ENCODE peak calls at places on chromosomes 13 and 19, in five cellular contexts. One of them, this sample, is unnamed.

GRCh38 chr19:50460161-50460765 is 16.0 kb upstream of the EMC10 start:
- DNase-seq in IMR-90: peak
- DNase-seq in B cell: peak
- DNase-seq in stomach: no peak
- DNase-seq in omental fat pad: no peak
- DNase-seq in this sample: peak

GRCh38 chr13:22047082-22047784 is 376.4 kb downstream of the FGF9 start:
- DNase-seq in omental fat pad: no peak
- DNase-seq in IMR-90: peak
- DNase-seq in B cell: no peak
- DNase-seq in stomach: no peak
- DNase-seq in this sample: peak

GRCh38 chr13:27007166-27007565 is 164.4 kb downstream of the USP12 start:
- DNase-seq in IMR-90: no peak
- DNase-seq in omental fat pad: no peak
- DNase-seq in B cell: no peak
- DNase-seq in stomach: no peak
- DNase-seq in this sample: no peak

GRCh38 chr13:25963681-25964080 is 88.1 kb downstream of the SHISA2 start:
- DNase-seq in IMR-90: no peak
- DNase-seq in B cell: no peak
- DNase-seq in stomach: no peak
- DNase-seq in omental fat pad: no peak
- DNase-seq in this sample: no peak

GRCh38 chr13:27264181-27264580 is 6.4 kb upstream of the RASL11A start:
- DNase-seq in B cell: no peak
- DNase-seq in stomach: no peak
- DNase-seq in IMR-90: peak
- DNase-seq in omental fat pad: no peak
- DNase-seq in this sample: peak

GRCh38 chr13:27601208-27601607 is 19.1 kb downstream of the LNX2 start:
- DNase-seq in omental fat pad: no peak
- DNase-seq in stomach: no peak
- DNase-seq in B cell: no peak
- DNase-seq in IMR-90: no peak
- DNase-seq in this sample: no peak

GRCh38 chr19:19134687-19135158 is 3.6 kb downstream of the TMEM161A start:
- DNase-seq in omental fat pad: no peak
- DNase-seq in stomach: peak
- DNase-seq in B cell: no peak
- DNase-seq in IMR-90: no peak
- DNase-seq in this sample: no peak

GRCh38 chr13:28329395-28330158 is 165.4 kb downstream of the FLT1 start:
- DNase-seq in IMR-90: peak
- DNase-seq in B cell: no peak
- DNase-seq in stomach: no peak
- DNase-seq in omental fat pad: no peak
- DNase-seq in this sample: peak

GRCh38 chr13:106594986-106595385 is 27.0 kb upstream of the ARGLU1 start:
- DNase-seq in stomach: no peak
- DNase-seq in B cell: no peak
- DNase-seq in omental fat pad: no peak
- DNase-seq in IMR-90: no peak
- DNase-seq in this sample: no peak

GRCh38 chr13:106597759-106598395 is 29.9 kb upstream of the ARGLU1 start:
- DNase-seq in B cell: no peak
- DNase-seq in omental fat pad: no peak
- DNase-seq in IMR-90: no peak
- DNase-seq in stomach: no peak
- DNase-seq in this sample: no peak

GRCh38 chr13:106595623-106596022 is 27.7 kb upstream of the ARGLU1 start:
- DNase-seq in stomach: no peak
- DNase-seq in omental fat pad: no peak
- DNase-seq in B cell: no peak
- DNase-seq in IMR-90: no peak
- DNase-seq in this sample: no peak

GRCh38 chr13:106597190-106597589 is 29.3 kb upstream of the ARGLU1 start:
- DNase-seq in stomach: no peak
- DNase-seq in B cell: no peak
- DNase-seq in IMR-90: no peak
- DNase-seq in omental fat pad: no peak
- DNase-seq in this sample: peak

GRCh38 chr13:106596287-106596937 is 28.5 kb upstream of the ARGLU1 start:
- DNase-seq in omental fat pad: no peak
- DNase-seq in IMR-90: no peak
- DNase-seq in B cell: no peak
- DNase-seq in stomach: peak
- DNase-seq in this sample: no peak
- TF ChIP-seq CTCF in omental fat pad: no peak
- TF ChIP-seq CTCF in IMR-90: no peak
- TF ChIP-seq CTCF in B cell: no peak
- TF ChIP-seq CTCF in stomach: no peak
- TF ChIP-seq CTCF in this sample: no peak

GRCh38 chr19:33132425-33132824 is 511 bp downstream of the WDR88 start:
- DNase-seq in IMR-90: no peak
- DNase-seq in omental fat pad: no peak
- DNase-seq in stomach: no peak
- DNase-seq in B cell: no peak
- DNase-seq in this sample: no peak
- TF ChIP-seq CTCF in IMR-90: peak
- TF ChIP-seq CTCF in omental fat pad: no peak
- TF ChIP-seq CTCF in stomach: no peak
- TF ChIP-seq CTCF in B cell: no peak
- TF ChIP-seq CTCF in this sample: peak

GRCh38 chr19:46574533-46574932 is 26.6 kb upstream of the CALM3 start:
- DNase-seq in stomach: no peak
- DNase-seq in B cell: no peak
- DNase-seq in IMR-90: no peak
- DNase-seq in omental fat pad: no peak
- DNase-seq in this sample: peak

GRCh38 chr19:46578450-46578849 is 22.7 kb upstream of the CALM3 start:
- DNase-seq in IMR-90: no peak
- DNase-seq in B cell: no peak
- DNase-seq in stomach: no peak
- DNase-seq in omental fat pad: no peak
- DNase-seq in this sample: no peak

GRCh38 chr19:46580247-46580646 is 20.9 kb upstream of the CALM3 start:
- DNase-seq in omental fat pad: no peak
- DNase-seq in IMR-90: no peak
- DNase-seq in stomach: no peak
- DNase-seq in B cell: no peak
- DNase-seq in this sample: no peak

GRCh38 chr19:46573679-46574522 is 27.2 kb upstream of the CALM3 start:
- DNase-seq in omental fat pad: no peak
- DNase-seq in stomach: no peak
- DNase-seq in B cell: no peak
- DNase-seq in IMR-90: no peak
- DNase-seq in this sample: no peak

GRCh38 chr19:46579286-46579944 is 21.7 kb upstream of the CALM3 start:
- DNase-seq in B cell: no peak
- DNase-seq in stomach: no peak
- DNase-seq in omental fat pad: no peak
- DNase-seq in IMR-90: no peak
- DNase-seq in this sample: no peak
- TF ChIP-seq CTCF in B cell: peak
- TF ChIP-seq CTCF in stomach: no peak
- TF ChIP-seq CTCF in omental fat pad: no peak
- TF ChIP-seq CTCF in IMR-90: peak
- TF ChIP-seq CTCF in this sample: peak

GRCh38 chr13:43787998-43788397 is 1.2 kb upstream of the ENOX1 start:
- DNase-seq in IMR-90: peak
- DNase-seq in omental fat pad: no peak
- DNase-seq in stomach: no peak
- DNase-seq in B cell: no peak
- DNase-seq in this sample: peak
- TF ChIP-seq CTCF in IMR-90: peak
- TF ChIP-seq CTCF in omental fat pad: no peak
- TF ChIP-seq CTCF in stomach: no peak
- TF ChIP-seq CTCF in B cell: no peak
- TF ChIP-seq CTCF in this sample: peak

GRCh38 chr13:23514076-23514475 is 56.1 kb upstream of the TNFRSF19 start:
- DNase-seq in IMR-90: no peak
- DNase-seq in omental fat pad: no peak
- DNase-seq in B cell: no peak
- DNase-seq in stomach: no peak
- DNase-seq in this sample: no peak

GRCh38 chr13:23513460-23513859 is 56.8 kb upstream of the TNFRSF19 start:
- DNase-seq in omental fat pad: no peak
- DNase-seq in IMR-90: no peak
- DNase-seq in stomach: no peak
- DNase-seq in B cell: no peak
- DNase-seq in this sample: peak

GRCh38 chr13:23515116-23515515 is 55.1 kb upstream of the TNFRSF19 start:
- DNase-seq in IMR-90: no peak
- DNase-seq in B cell: no peak
- DNase-seq in omental fat pad: no peak
- DNase-seq in stomach: no peak
- DNase-seq in this sample: no peak

GRCh38 chr13:23510979-23511735 is 59.1 kb upstream of the TNFRSF19 start:
- DNase-seq in IMR-90: peak
- DNase-seq in stomach: no peak
- DNase-seq in B cell: no peak
- DNase-seq in omental fat pad: no peak
- DNase-seq in this sample: peak

GRCh38 chr13:23512762-23513395 is 57.3 kb upstream of the TNFRSF19 start:
- DNase-seq in IMR-90: no peak
- DNase-seq in stomach: no peak
- DNase-seq in omental fat pad: no peak
- DNase-seq in B cell: no peak
- DNase-seq in this sample: no peak
- TF ChIP-seq CTCF in IMR-90: peak
- TF ChIP-seq CTCF in stomach: no peak
- TF ChIP-seq CTCF in omental fat pad: no peak
- TF ChIP-seq CTCF in B cell: peak
- TF ChIP-seq CTCF in this sample: peak

GRCh38 chr19:55270172-55270942 is 9.6 kb downstream of the HSPBP1 start:
- DNase-seq in B cell: no peak
- DNase-seq in omental fat pad: no peak
- DNase-seq in IMR-90: no peak
- DNase-seq in stomach: no peak
- DNase-seq in this sample: no peak
- TF ChIP-seq CTCF in B cell: no peak
- TF ChIP-seq CTCF in omental fat pad: no peak
- TF ChIP-seq CTCF in IMR-90: no peak
- TF ChIP-seq CTCF in stomach: no peak
- TF ChIP-seq CTCF in this sample: no peak

DNA sequence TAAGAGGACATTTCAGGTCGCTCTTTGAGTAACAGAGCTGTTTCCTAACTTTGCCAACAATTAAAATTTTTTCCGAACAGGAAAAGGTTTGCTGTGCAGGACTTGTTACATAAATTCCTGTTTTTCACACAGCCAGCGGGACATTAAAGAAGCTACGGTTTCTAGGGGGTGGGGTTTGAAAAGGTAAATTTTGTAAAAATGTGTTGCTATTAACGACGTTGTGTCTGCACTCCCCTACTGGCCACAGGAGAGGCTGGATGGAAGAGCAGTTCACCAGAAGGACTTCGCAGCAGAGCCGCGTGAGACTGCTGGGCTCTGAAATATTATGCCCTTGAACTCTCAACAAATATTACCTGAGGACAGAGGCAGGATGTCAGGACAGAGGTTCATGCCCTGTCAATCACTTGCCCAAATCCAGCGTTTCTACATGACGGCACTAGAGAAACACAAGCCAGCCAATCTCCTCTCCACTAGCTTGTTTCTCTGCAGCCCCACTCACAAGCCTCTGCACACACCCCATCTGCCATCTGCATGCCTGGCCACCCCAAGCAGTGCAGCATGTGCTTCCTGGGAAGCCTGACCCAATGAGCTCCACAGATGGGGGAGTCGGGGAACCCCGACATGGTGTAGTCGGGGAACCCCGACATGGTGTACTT is 102.0 kb downstream of the FOXO1 start:
- DNase-seq in B cell: no peak
- DNase-seq in omental fat pad: no peak
- DNase-seq in IMR-90: no peak
- DNase-seq in stomach: no peak
- DNase-seq in this sample: no peak
- TF ChIP-seq CTCF in B cell: no peak
- TF ChIP-seq CTCF in omental fat pad: no peak
- TF ChIP-seq CTCF in IMR-90: no peak
- TF ChIP-seq CTCF in stomach: no peak
- TF ChIP-seq CTCF in this sample: peak

DNA sequence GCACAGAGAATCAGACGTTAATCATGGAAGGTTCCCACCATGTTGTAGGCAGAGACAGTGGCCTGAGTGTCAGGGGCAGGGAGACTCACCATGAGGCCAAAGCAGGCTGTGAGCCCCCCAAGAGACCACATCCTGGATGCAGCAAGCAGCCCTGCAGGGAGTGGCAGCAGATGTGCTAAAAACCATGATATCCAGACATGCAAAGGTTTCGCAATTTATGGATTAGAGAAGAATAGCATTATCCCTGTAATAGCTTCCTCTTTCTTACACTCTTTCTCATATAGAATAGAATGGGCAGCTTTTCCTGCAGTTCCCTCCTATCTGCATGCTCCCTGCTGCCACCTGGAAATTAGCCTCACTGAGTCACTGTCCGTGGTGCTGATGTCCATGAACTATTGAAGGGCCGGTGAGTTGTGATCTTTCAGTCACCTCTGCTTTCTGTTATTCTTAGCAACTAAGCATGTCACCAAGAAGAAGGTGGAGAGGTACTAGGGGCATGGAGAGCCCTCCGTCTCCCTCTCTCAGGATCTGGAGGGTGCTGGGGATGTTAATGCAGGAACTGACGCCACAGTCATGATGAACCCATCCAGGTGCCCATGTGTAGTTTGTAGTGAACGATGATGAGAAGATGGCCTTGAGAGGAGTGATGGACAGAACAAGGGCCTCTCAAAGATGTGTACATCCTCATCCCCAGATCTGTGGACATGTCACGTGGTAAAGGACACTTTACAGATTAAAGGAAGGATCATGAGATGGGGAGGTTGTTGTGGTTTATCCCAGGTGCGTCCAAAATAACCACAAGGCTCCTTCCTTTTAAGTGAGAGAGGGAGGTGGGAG is 9.9 kb downstream of the CEACAM4 start:
- DNase-seq in B cell: no peak
- DNase-seq in stomach: no peak
- DNase-seq in IMR-90: peak
- DNase-seq in omental fat pad: no peak
- DNase-seq in this sample: peak
- TF ChIP-seq CTCF in B cell: no peak
- TF ChIP-seq CTCF in stomach: no peak
- TF ChIP-seq CTCF in IMR-90: no peak
- TF ChIP-seq CTCF in omental fat pad: no peak
- TF ChIP-seq CTCF in this sample: no peak

GRCh38 chr19:51663650-51664049 is 17.0 kb upstream of the SIGLEC14 start:
- DNase-seq in stomach: no peak
- DNase-seq in IMR-90: no peak
- DNase-seq in omental fat pad: no peak
- DNase-seq in B cell: no peak
- DNase-seq in this sample: no peak

GRCh38 chr19:51664131-51664530 is 17.5 kb upstream of the SIGLEC14 start:
- DNase-seq in B cell: no peak
- DNase-seq in omental fat pad: no peak
- DNase-seq in stomach: no peak
- DNase-seq in IMR-90: no peak
- DNase-seq in this sample: no peak

GRCh38 chr19:51660975-51661600 is 14.5 kb upstream of the SIGLEC14 start:
- DNase-seq in stomach: peak
- DNase-seq in omental fat pad: peak
- DNase-seq in IMR-90: peak
- DNase-seq in B cell: peak
- DNase-seq in this sample: peak

GRCh38 chr19:51668167-51668566 is 21.5 kb upstream of the SIGLEC14 start:
- DNase-seq in IMR-90: no peak
- DNase-seq in stomach: no peak
- DNase-seq in omental fat pad: no peak
- DNase-seq in B cell: no peak
- DNase-seq in this sample: no peak

GRCh38 chr19:51664997-51665396 is 18.4 kb upstream of the SIGLEC14 start:
- DNase-seq in omental fat pad: no peak
- DNase-seq in B cell: no peak
- DNase-seq in stomach: no peak
- DNase-seq in IMR-90: no peak
- DNase-seq in this sample: peak
- TF ChIP-seq CTCF in omental fat pad: no peak
- TF ChIP-seq CTCF in B cell: no peak
- TF ChIP-seq CTCF in stomach: no peak
- TF ChIP-seq CTCF in IMR-90: peak
- TF ChIP-seq CTCF in this sample: peak